ENCODE peak calls at places on chromosomes 13 and 19, in seven cellular contexts. One of them, this sample, is unnamed.

GRCh38 chr19:3373971-3374368 is 7.6 kb downstream of the NFIC start:
- DNase-seq in hepatocyte: no peak
- DNase-seq in thoracic aorta: no peak
- DNase-seq in endodermal cell: no peak
- DNase-seq in iPS DF 6.9: no peak
- DNase-seq in tibial artery: no peak
- DNase-seq in heart left ventricle: no peak
- DNase-seq in this sample: peak; percentile 76

GRCh38 chr19:42216653-42217521 is 590 bp downstream of the DEDD2 start:
- DNase-seq in thoracic aorta: no peak
- DNase-seq in iPS DF 6.9: no peak
- DNase-seq in tibial artery: peak; percentile 78
- DNase-seq in endodermal cell: peak; percentile 87
- DNase-seq in heart left ventricle: peak; percentile 52
- DNase-seq in hepatocyte: peak; percentile 71
- DNase-seq in this sample: peak; percentile 88

GRCh38 chr19:5128251-5128931 is 159.5 kb downstream of the KDM4B start:
- DNase-seq in heart left ventricle: peak; percentile 79
- DNase-seq in hepatocyte: peak; percentile 89
- DNase-seq in iPS DF 6.9: no peak
- DNase-seq in tibial artery: peak; percentile 86
- DNase-seq in thoracic aorta: no peak
- DNase-seq in endodermal cell: peak; percentile 87
- DNase-seq in this sample: peak; percentile 98

GRCh38 chr13:113545455-113545930 is 39.1 kb upstream of the TFDP1 start:
- DNase-seq in endodermal cell: no peak
- DNase-seq in tibial artery: peak; percentile 63
- DNase-seq in iPS DF 6.9: no peak
- DNase-seq in heart left ventricle: peak; percentile 20
- DNase-seq in thoracic aorta: no peak
- DNase-seq in hepatocyte: no peak
- DNase-seq in this sample: peak; percentile 91

GRCh38 chr19:4694211-4694987 is 24.3 kb upstream of the MYDGF start:
- DNase-seq in hepatocyte: no peak
- DNase-seq in endodermal cell: no peak
- DNase-seq in tibial artery: no peak
- DNase-seq in iPS DF 6.9: no peak
- DNase-seq in thoracic aorta: no peak
- DNase-seq in heart left ventricle: no peak
- DNase-seq in this sample: peak; percentile 100

GRCh38 chr13:30713133-30713532 is 22.2 kb upstream of the ALOX5AP start:
- DNase-seq in tibial artery: no peak
- DNase-seq in thoracic aorta: no peak
- DNase-seq in iPS DF 6.9: no peak
- DNase-seq in hepatocyte: no peak
- DNase-seq in heart left ventricle: peak; percentile 31
- DNase-seq in endodermal cell: peak; percentile 6
- DNase-seq in this sample: no peak

GRCh38 chr13:113075711-113076110 is 29.9 kb upstream of the F7 start:
- DNase-seq in heart left ventricle: no peak
- DNase-seq in iPS DF 6.9: no peak
- DNase-seq in thoracic aorta: no peak
- DNase-seq in hepatocyte: no peak
- DNase-seq in endodermal cell: no peak
- DNase-seq in tibial artery: no peak
- DNase-seq in this sample: no peak

GRCh38 chr13:46983881-46984280 is 87.0 kb upstream of the HTR2A start:
- DNase-seq in heart left ventricle: no peak
- DNase-seq in thoracic aorta: no peak
- DNase-seq in hepatocyte: peak; percentile 10
- DNase-seq in endodermal cell: no peak
- DNase-seq in tibial artery: no peak
- DNase-seq in iPS DF 6.9: no peak
- DNase-seq in this sample: no peak

GRCh38 chr19:1223018-1223855 is 14.6 kb downstream of the CBARP start:
- DNase-seq in hepatocyte: peak; percentile 68
- DNase-seq in heart left ventricle: no peak
- DNase-seq in endodermal cell: peak; percentile 91
- DNase-seq in tibial artery: no peak
- DNase-seq in iPS DF 6.9: no peak
- DNase-seq in thoracic aorta: no peak
- DNase-seq in this sample: peak; percentile 97

GRCh38 chr13:20782116-20782708 is 8.5 kb upstream of the EEF1AKMT1 start:
- DNase-seq in hepatocyte: no peak
- DNase-seq in thoracic aorta: no peak
- DNase-seq in tibial artery: no peak
- DNase-seq in heart left ventricle: no peak
- DNase-seq in endodermal cell: no peak
- DNase-seq in iPS DF 6.9: no peak
- DNase-seq in this sample: no peak

GRCh38 chr13:53198699-53199098 is 170.1 kb downstream of the OLFM4 start:
- DNase-seq in hepatocyte: no peak
- DNase-seq in thoracic aorta: no peak
- DNase-seq in iPS DF 6.9: no peak
- DNase-seq in tibial artery: no peak
- DNase-seq in endodermal cell: no peak
- DNase-seq in heart left ventricle: no peak
- DNase-seq in this sample: no peak

GRCh38 chr19:12939292-12939606 is 840 bp downstream of the CALR start:
- DNase-seq in thoracic aorta: no peak
- DNase-seq in tibial artery: no peak
- DNase-seq in iPS DF 6.9: no peak
- DNase-seq in hepatocyte: no peak
- DNase-seq in endodermal cell: no peak
- DNase-seq in heart left ventricle: no peak
- DNase-seq in this sample: peak; percentile 94

GRCh38 chr13:99103536-99103935 is 97.1 kb upstream of the UBAC2 start:
- DNase-seq in hepatocyte: no peak
- DNase-seq in iPS DF 6.9: no peak
- DNase-seq in endodermal cell: peak; percentile 70
- DNase-seq in tibial artery: no peak
- DNase-seq in thoracic aorta: no peak
- DNase-seq in heart left ventricle: no peak
- DNase-seq in this sample: no peak

GRCh38 chr19:46016426-46017094 is 6.3 kb downstream of the PGLYRP1 start:
- DNase-seq in hepatocyte: peak; percentile 94
- DNase-seq in thoracic aorta: no peak
- DNase-seq in tibial artery: peak; percentile 87
- DNase-seq in heart left ventricle: peak; percentile 84
- DNase-seq in iPS DF 6.9: no peak
- DNase-seq in endodermal cell: peak; percentile 96
- DNase-seq in this sample: peak; percentile 99

GRCh38 chr13:108342369-108343289 is 73.1 kb downstream of the TNFSF13B start:
- DNase-seq in endodermal cell: no peak
- DNase-seq in iPS DF 6.9: no peak
- DNase-seq in heart left ventricle: no peak
- DNase-seq in hepatocyte: peak; percentile 41
- DNase-seq in tibial artery: no peak
- DNase-seq in thoracic aorta: no peak
- DNase-seq in this sample: no peak

GRCh38 chr13:46804391-46804815 is 7.4 kb upstream of the ESD start:
- DNase-seq in tibial artery: no peak
- DNase-seq in iPS DF 6.9: no peak
- DNase-seq in heart left ventricle: no peak
- DNase-seq in hepatocyte: no peak
- DNase-seq in thoracic aorta: no peak
- DNase-seq in endodermal cell: no peak
- DNase-seq in this sample: peak; percentile 87

GRCh38 chr19:8571006-8571411 is 6.2 kb downstream of the MYO1F start:
- DNase-seq in thoracic aorta: no peak
- DNase-seq in tibial artery: no peak
- DNase-seq in hepatocyte: no peak
- DNase-seq in endodermal cell: no peak
- DNase-seq in heart left ventricle: peak; percentile 43
- DNase-seq in iPS DF 6.9: no peak
- DNase-seq in this sample: peak; percentile 92

GRCh38 chr19:41755328-41755913 is at the start of gene CEACAM6:
- DNase-seq in heart left ventricle: no peak
- DNase-seq in tibial artery: no peak
- DNase-seq in hepatocyte: no peak
- DNase-seq in iPS DF 6.9: no peak
- DNase-seq in thoracic aorta: no peak
- DNase-seq in endodermal cell: peak; percentile 51
- DNase-seq in this sample: no peak

GRCh38 chr19:12331211-12331941 is 2.1 kb downstream of the ZNF563 start:
- DNase-seq in heart left ventricle: peak; percentile 21
- DNase-seq in hepatocyte: peak; percentile 66
- DNase-seq in endodermal cell: no peak
- DNase-seq in thoracic aorta: no peak
- DNase-seq in tibial artery: no peak
- DNase-seq in iPS DF 6.9: no peak
- DNase-seq in this sample: no peak

GRCh38 chr13:93246069-93246468 is 19.5 kb downstream of the GPC6 start:
- DNase-seq in iPS DF 6.9: no peak
- DNase-seq in tibial artery: no peak
- DNase-seq in endodermal cell: no peak
- DNase-seq in heart left ventricle: no peak
- DNase-seq in thoracic aorta: no peak
- DNase-seq in hepatocyte: no peak
- DNase-seq in this sample: no peak

GRCh38 chr13:113589961-113590339 is 5.4 kb downstream of the TFDP1 start:
- DNase-seq in heart left ventricle: no peak
- DNase-seq in iPS DF 6.9: no peak
- DNase-seq in hepatocyte: no peak
- DNase-seq in thoracic aorta: no peak
- DNase-seq in endodermal cell: peak; percentile 31
- DNase-seq in tibial artery: no peak
- DNase-seq in this sample: peak; percentile 53

GRCh38 chr19:11979527-11979926 is 14.7 kb downstream of the ZNF763 start:
- DNase-seq in endodermal cell: no peak
- DNase-seq in hepatocyte: no peak
- DNase-seq in iPS DF 6.9: no peak
- DNase-seq in thoracic aorta: no peak
- DNase-seq in heart left ventricle: no peak
- DNase-seq in tibial artery: no peak
- DNase-seq in this sample: no peak

GRCh38 chr13:107680115-107680514 is 535.2 kb downstream of the LIG4 start:
- DNase-seq in iPS DF 6.9: no peak
- DNase-seq in endodermal cell: no peak
- DNase-seq in thoracic aorta: no peak
- DNase-seq in tibial artery: no peak
- DNase-seq in hepatocyte: no peak
- DNase-seq in heart left ventricle: no peak
- DNase-seq in this sample: no peak

DNA sequence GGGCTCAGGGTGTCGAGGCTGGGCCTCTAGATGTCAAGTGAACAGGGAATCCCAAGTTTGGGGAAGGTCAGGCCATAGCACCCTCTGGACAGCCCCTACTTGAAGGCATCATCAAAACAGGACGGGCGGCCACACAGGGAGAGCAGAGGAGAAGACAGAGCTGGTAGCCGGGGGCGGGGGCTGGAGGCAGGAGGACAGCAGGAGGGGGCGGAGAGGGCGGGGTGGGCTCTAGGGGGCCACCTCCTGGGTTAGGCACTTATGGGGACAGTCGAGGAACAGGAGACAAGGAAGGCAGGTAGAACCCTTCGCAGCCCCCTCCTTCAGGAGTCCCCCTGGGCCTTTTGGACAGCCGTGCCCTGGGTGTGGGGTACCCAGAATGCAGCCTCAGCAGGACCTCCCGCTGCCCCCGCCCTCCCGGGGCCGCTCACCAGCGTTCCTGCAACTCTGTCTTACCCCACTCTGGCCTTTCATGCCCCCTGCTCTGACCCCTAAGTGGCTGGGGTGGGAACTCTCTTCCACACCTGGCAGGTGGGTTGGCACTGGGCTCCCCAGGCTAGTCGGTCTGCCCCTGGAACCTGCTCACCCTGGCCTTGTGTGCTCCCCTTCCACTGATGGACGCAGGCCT is 5.8 kb downstream of the SSBP4 start:
- DNase-seq in tibial artery: no peak
- DNase-seq in hepatocyte: no peak
- DNase-seq in thoracic aorta: no peak
- DNase-seq in endodermal cell: peak; percentile 45
- DNase-seq in heart left ventricle: no peak
- DNase-seq in iPS DF 6.9: no peak
- DNase-seq in this sample: peak; percentile 77
- H3K4me1 ChIP-seq in tibial artery: peaks cover 36% of the 10 kb centered on the region
- H3K4me1 ChIP-seq in hepatocyte: peaks cover 39% of the 10 kb centered on the region
- H3K4me1 ChIP-seq in thoracic aorta: peaks cover 79% of the 10 kb centered on the region
- H3K4me1 ChIP-seq in endodermal cell: no peaks in the 10 kb centered on the region
- H3K4me1 ChIP-seq in heart left ventricle: peaks cover 47% of the 10 kb centered on the region
- H3K4me1 ChIP-seq in iPS DF 6.9: peaks cover 5% of the 10 kb centered on the region
- H3K4me1 ChIP-seq in this sample: peaks cover 40% of the 10 kb centered on the region

GRCh38 chr19:17953316-17953801 is 13.5 kb upstream of the KCNN1 start:
- DNase-seq in endodermal cell: no peak
- DNase-seq in iPS DF 6.9: no peak
- DNase-seq in heart left ventricle: no peak
- DNase-seq in thoracic aorta: no peak
- DNase-seq in tibial artery: no peak
- DNase-seq in hepatocyte: no peak
- DNase-seq in this sample: peak; percentile 72
- H3K27me3 ChIP-seq in endodermal cell: peaks cover 56% of the 10 kb centered on the region
- H3K27me3 ChIP-seq in iPS DF 6.9: peaks cover 24% of the 10 kb centered on the region
- H3K27me3 ChIP-seq in heart left ventricle: peaks cover 58% of the 10 kb centered on the region
- H3K27me3 ChIP-seq in thoracic aorta: peaks cover 20% of the 10 kb centered on the region
- H3K27me3 ChIP-seq in tibial artery: peaks cover 3% of the 10 kb centered on the region
- H3K27me3 ChIP-seq in hepatocyte: peaks cover 50% of the 10 kb centered on the region
- H3K27me3 ChIP-seq in this sample: peaks cover 72% of the 10 kb centered on the region

GRCh38 chr19:47098608-47099007 is 15.0 kb downstream of the ZC3H4 start:
- DNase-seq in endodermal cell: no peak
- DNase-seq in heart left ventricle: no peak
- DNase-seq in thoracic aorta: no peak
- DNase-seq in tibial artery: no peak
- DNase-seq in hepatocyte: no peak
- DNase-seq in iPS DF 6.9: no peak
- DNase-seq in this sample: no peak
- H3K4me1 ChIP-seq in endodermal cell: no peaks in the 10 kb centered on the region
- H3K4me1 ChIP-seq in heart left ventricle: peaks cover 33% of the 10 kb centered on the region
- H3K4me1 ChIP-seq in thoracic aorta: peaks cover 65% of the 10 kb centered on the region
- H3K4me1 ChIP-seq in tibial artery: peaks cover 58% of the 10 kb centered on the region
- H3K4me1 ChIP-seq in hepatocyte: peaks cover 66% of the 10 kb centered on the region
- H3K4me1 ChIP-seq in iPS DF 6.9: no peaks in the 10 kb centered on the region
- H3K4me1 ChIP-seq in this sample: peaks cover 44% of the 10 kb centered on the region

GRCh38 chr19:18895038-18895827 is 725 bp downstream of the CERS1 start:
- DNase-seq in hepatocyte: peak; percentile 50
- DNase-seq in thoracic aorta: no peak
- DNase-seq in iPS DF 6.9: no peak
- DNase-seq in endodermal cell: peak; percentile 93
- DNase-seq in heart left ventricle: peak; percentile 48
- DNase-seq in tibial artery: peak; percentile 68
- DNase-seq in this sample: peak; percentile 97

GRCh38 chr19:18894254-18895037 is 1.5 kb downstream of the CERS1 start:
- DNase-seq in endodermal cell: no peak
- DNase-seq in hepatocyte: peak; percentile 59
- DNase-seq in thoracic aorta: no peak
- DNase-seq in tibial artery: peak; percentile 61
- DNase-seq in heart left ventricle: peak; percentile 50
- DNase-seq in iPS DF 6.9: no peak
- DNase-seq in this sample: peak; percentile 98

GRCh38 chr19:18896421-18896841 is 473 bp upstream of the CERS1 start:
- DNase-seq in hepatocyte: no peak
- DNase-seq in tibial artery: peak; percentile 61
- DNase-seq in endodermal cell: peak; percentile 67
- DNase-seq in heart left ventricle: peak; percentile 20
- DNase-seq in iPS DF 6.9: no peak
- DNase-seq in thoracic aorta: no peak
- DNase-seq in this sample: peak; percentile 94

GRCh38 chr19:18895828-18896341 is at the start of gene CERS1:
- DNase-seq in tibial artery: no peak
- DNase-seq in heart left ventricle: peak; percentile 17
- DNase-seq in thoracic aorta: no peak
- DNase-seq in hepatocyte: peak; percentile 57
- DNase-seq in endodermal cell: peak; percentile 78
- DNase-seq in iPS DF 6.9: no peak
- DNase-seq in this sample: peak; percentile 94

GRCh38 chr19:18893573-18894253 is 2.2 kb downstream of the CERS1 start:
- DNase-seq in hepatocyte: no peak
- DNase-seq in thoracic aorta: no peak
- DNase-seq in tibial artery: no peak
- DNase-seq in endodermal cell: no peak
- DNase-seq in iPS DF 6.9: no peak
- DNase-seq in heart left ventricle: peak; percentile 19
- DNase-seq in this sample: peak; percentile 93
- H3K27me3 ChIP-seq in hepatocyte: peaks cover 4% of the 10 kb centered on the region
- H3K27me3 ChIP-seq in thoracic aorta: no peaks in the 10 kb centered on the region
- H3K27me3 ChIP-seq in tibial artery: no peaks in the 10 kb centered on the region
- H3K27me3 ChIP-seq in endodermal cell: no peaks in the 10 kb centered on the region
- H3K27me3 ChIP-seq in iPS DF 6.9: no peaks in the 10 kb centered on the region
- H3K27me3 ChIP-seq in heart left ventricle: peaks cover 6% of the 10 kb centered on the region
- H3K27me3 ChIP-seq in this sample: peaks cover 18% of the 10 kb centered on the region

This sample was measured in osteoblast.